ENCODE peak calls at places on chromosome 2, in five cellular contexts. S is fibroblast of mammary gland, Q is COR-L47, U is GM23248, L is LoVo. W is an unnamed sample.

GRCh38 chr2:4674007-4674406 is 970.6 kb downstream of the DCDC2C start:
- DNase-seq in U (no peak), S (no peak), Q (peak; percentile 80), L (no peak), W (peak; percentile 81)

GRCh38 chr2:8125741-8126691 is 555.8 kb upstream of the ID2 start:
- DNase-seq in Q (no peak), S (peak; percentile 30), U (peak; percentile 42), L (no peak), W (no peak)

GRCh38 chr2:392921-393270 is 105.0 kb upstream of the ALKAL2 start:
- DNase-seq in S (no peak), U (no peak), Q (no peak), L (no peak), W (no peak)

GRCh38 chr2:219058541-219059374 is 2.0 kb downstream of the IHH start:
- DNase-seq in Q (no peak), U (peak; percentile 44), S (no peak), L (peak; percentile 46), W (peak; percentile 8)

GRCh38 chr2:197248623-197249022 is 62.0 kb downstream of the ANKRD44 start:
- DNase-seq in Q (no peak), L (no peak), S (peak; percentile 20), U (no peak), W (no peak)

GRCh38 chr2:120865656-120866055 is 130.0 kb downstream of the GLI2 start:
- DNase-seq in Q (no peak), S (no peak), U (no peak), L (no peak), W (no peak)

GRCh38 chr2:48531141-48531648 is 1.2 kb downstream of the STON1 start:
- DNase-seq in L (peak; percentile 32), S (peak; percentile 71), Q (no peak), U (peak; percentile 88), W (no peak)

GRCh38 chr2:172334988-172335387 is 92.4 kb upstream of the ITGA6 start:
- DNase-seq in U (peak; percentile 15), S (no peak), Q (no peak), L (no peak), W (no peak)